ENCODE peak calls at places on chromosomes 12 and 14, in ten cellular contexts. Q is GM12865; K is OCI-LY7; X is smooth muscle cell of the brain vasculature; R is aorta; V is stromal cell of bone marrow; Z is dermis microvascular lymphatic vessel endothelial cell; B is activated naive CD4-positive, alpha-beta T cell treated with Interleukin-2 at 50 U/mL for 16 hours; L is Calu3; H is NCI-H2029 treated with DMSO at 0.1 percent for 48 hours. G is an unnamed sample.

GRCh38 chr14:100108840-100109593 is 43.8 kb downstream of the EVL start:
- DNase-seq in Q (no peak), K (no peak), X (no peak), R (no peak), V (no peak), Z (no peak), B (no peak), L (no peak), H (no peak), G (peak; percentile 70)

GRCh38 chr14:100903672-100904185 is at the start of gene RTL1:
- DNase-seq in Q (no peak), K (no peak), X (no peak), R (peak; percentile 65), V (no peak), Z (no peak), B (no peak), L (no peak), H (no peak), G (peak; percentile 43)

GRCh38 chr12:14777271-14777670 is 26.0 kb downstream of the WBP11 start:
- DNase-seq in Q (no peak), K (no peak), X (no peak), R (no peak), V (no peak), Z (no peak), B (no peak), L (peak; percentile 46), H (no peak), G (no peak)

GRCh38 chr12:28190321-28191017 is at the start of gene CCDC91:
- DNase-seq in Q (peak; percentile 91), K (peak; percentile 87), X (no peak), R (peak; percentile 95), V (peak; percentile 73), Z (peak; percentile 76), B (peak; percentile 92), L (peak; percentile 90), H (peak; percentile 64), G (peak; percentile 91)

GRCh38 chr14:54627718-54628345 is 60.9 kb downstream of the SAMD4A start:
- DNase-seq in Q (peak; percentile 64), K (no peak), X (no peak), R (no peak), V (peak; percentile 81), Z (peak; percentile 82), B (peak; percentile 32), L (no peak), H (no peak), G (peak; percentile 85)

GRCh38 chr12:106733660-106734059 is 40.8 kb upstream of the RIC8B start:
- DNase-seq in Q (no peak), K (no peak), X (no peak), R (no peak), V (no peak), Z (no peak), B (no peak), L (no peak), H (no peak), G (no peak)

GRCh38 chr14:68791078-68791983 is 1.5 kb downstream of the ZFP36L1 start:
- DNase-seq in Q (no peak), K (no peak), X (no peak), R (no peak), V (no peak), Z (no peak), B (no peak), L (peak; percentile 29), H (no peak), G (peak; percentile 73)

GRCh38 chr14:74792249-74793039 is 29.3 kb downstream of the YLPM1 start:
- DNase-seq in Q (peak; percentile 22), K (peak; percentile 16), X (no peak), R (no peak), V (no peak), Z (peak; percentile 80), B (no peak), L (no peak), H (no peak), G (no peak)

GRCh38 chr14:89736866-89737265 is 217.7 kb downstream of the EFCAB11 start:
- DNase-seq in Q (no peak), K (no peak), X (no peak), R (no peak), V (no peak), Z (no peak), B (no peak), L (no peak), H (no peak), G (no peak)

GRCh38 chr14:67883717-67884116 is 64.1 kb downstream of the RAD51B start:
- DNase-seq in Q (no peak), K (peak; percentile 15), X (no peak), R (no peak), V (peak; percentile 17), Z (peak; percentile 36), B (no peak), L (no peak), H (no peak), G (no peak)

GRCh38 chr12:92543872-92544271 is 158.9 kb upstream of the PLEKHG7 start:
- DNase-seq in Q (peak; percentile 72), K (peak; percentile 44), X (no peak), R (no peak), V (no peak), Z (peak; percentile 58), B (no peak), L (no peak), H (no peak), G (no peak)

GRCh38 chr14:25049559-25050493 is at the start of gene STXBP6:
- DNase-seq in Q (peak; percentile 6), K (no peak), X (no peak), R (peak; percentile 84), V (peak; percentile 33), Z (peak; percentile 12), B (no peak), L (peak; percentile 73), H (peak; percentile 93), G (peak; percentile 86)

GRCh38 chr12:81075539-81075938 is 2.3 kb upstream of the ACSS3 start:
- DNase-seq in Q (no peak), K (no peak), X (no peak), R (no peak), V (no peak), Z (no peak), B (no peak), L (no peak), H (no peak), G (no peak)

GRCh38 chr14:69280746-69281291 is 20.9 kb downstream of the GALNT16 start:
- DNase-seq in Q (no peak), K (no peak), X (no peak), R (peak; percentile 37), V (no peak), Z (no peak), B (no peak), L (no peak), H (no peak), G (peak; percentile 35)

GRCh38 chr12:46661161-46661845 is 164.5 kb downstream of the SLC38A4 start:
- DNase-seq in Q (peak; percentile 79), K (peak; percentile 39), X (peak; percentile 76), R (no peak), V (peak; percentile 81), Z (peak; percentile 94), B (no peak), L (peak; percentile 17), H (peak; percentile 19), G (no peak)

GRCh38 chr14:97217094-97217885 is 420.1 kb downstream of the VRK1 start:
- DNase-seq in Q (no peak), K (no peak), X (no peak), R (no peak), V (no peak), Z (no peak), B (no peak), L (no peak), H (no peak), G (no peak)

GRCh38 chr12:123131291-123131831 is 19.5 kb downstream of the PITPNM2 start:
- DNase-seq in Q (no peak), K (no peak), X (no peak), R (no peak), V (no peak), Z (no peak), B (no peak), L (no peak), H (peak; percentile 91), G (no peak)

GRCh38 chr12:75705749-75706719 is 194.6 kb upstream of the KRR1 start:
- DNase-seq in Q (no peak), K (no peak), X (peak; percentile 99), R (peak; percentile 78), V (peak; percentile 99), Z (peak; percentile 98), B (no peak), L (no peak), H (no peak), G (peak; percentile 80)

GRCh38 chr14:68873379-68873778 is 80.5 kb upstream of the ZFP36L1 start:
- DNase-seq in Q (no peak), K (no peak), X (no peak), R (no peak), V (no peak), Z (no peak), B (no peak), L (no peak), H (no peak), G (no peak)

GRCh38 chr14:41570415-41571155 is 36.1 kb upstream of the LRFN5 start:
- DNase-seq in Q (no peak), K (no peak), X (no peak), R (no peak), V (no peak), Z (no peak), B (no peak), L (no peak), H (no peak), G (no peak)

GRCh38 chr12:83349907-83350611 is 663.4 kb downstream of the TMTC2 start:
- DNase-seq in Q (no peak), K (no peak), X (no peak), R (no peak), V (no peak), Z (no peak), B (no peak), L (no peak), H (no peak), G (no peak)

GRCh38 chr14:103378042-103378854 is 7.0 kb upstream of the MARK3 start:
- DNase-seq in Q (no peak), K (no peak), X (no peak), R (no peak), V (no peak), Z (no peak), B (no peak), L (no peak), H (no peak), G (no peak)

GRCh38 chr12:6852651-6853354 is 853 bp downstream of the USP5 start:
- DNase-seq in Q (peak; percentile 68), K (peak; percentile 52), X (no peak), R (peak; percentile 86), V (peak; percentile 83), Z (peak; percentile 56), B (peak; percentile 80), L (peak; percentile 38), H (no peak), G (no peak)

GRCh38 chr14:23550827-23551265 is 719 bp downstream of the ZFHX2 start:
- DNase-seq in Q (no peak), K (no peak), X (no peak), R (no peak), V (no peak), Z (no peak), B (no peak), L (no peak), H (peak; percentile 98), G (no peak)

GRCh38 chr12:49970030-49970429 is 2.7 kb upstream of the AQP6 start:
- DNase-seq in Q (no peak), K (no peak), X (no peak), R (peak; percentile 64), V (no peak), Z (no peak), B (no peak), L (no peak), H (no peak), G (peak; percentile 64)

GRCh38 chr12:72077111-72077820 is 138.6 kb downstream of the TPH2 start:
- DNase-seq in Q (no peak), K (no peak), X (no peak), R (no peak), V (no peak), Z (no peak), B (no peak), L (no peak), H (no peak), G (no peak)

G was measured in cardiac septum.